ENCODE peak calls at places on chromosomes 16 and 17, in seven cellular contexts. One of them, this sample, is unnamed.

GRCh38 chr17:5127910-5128309 is 12.1 kb downstream of the USP6 start:
- DNase-seq in A549: no peak
- DNase-seq in ovary: no peak
- DNase-seq in sigmoid colon: no peak
- DNase-seq in SK-N-SH: no peak
- DNase-seq in transverse colon: no peak
- DNase-seq in HepG2: no peak
- DNase-seq in this sample: no peak

GRCh38 chr17:5509482-5509881 is 23.1 kb downstream of the MIS12 start:
- DNase-seq in A549: no peak
- DNase-seq in ovary: no peak
- DNase-seq in sigmoid colon: no peak
- DNase-seq in SK-N-SH: no peak
- DNase-seq in transverse colon: no peak
- DNase-seq in HepG2: no peak
- DNase-seq in this sample: no peak

GRCh38 chr17:32490101-32490482 is 3.3 kb downstream of the CDK5R1 start:
- DNase-seq in A549: no peak
- DNase-seq in ovary: no peak
- DNase-seq in sigmoid colon: no peak
- DNase-seq in SK-N-SH: peak
- DNase-seq in transverse colon: no peak
- DNase-seq in HepG2: no peak
- DNase-seq in this sample: no peak

GRCh38 chr16:13109171-13109570 is 207.8 kb downstream of the SHISA9 start:
- DNase-seq in A549: no peak
- DNase-seq in ovary: no peak
- DNase-seq in sigmoid colon: no peak
- DNase-seq in SK-N-SH: no peak
- DNase-seq in transverse colon: no peak
- DNase-seq in HepG2: no peak
- DNase-seq in this sample: no peak

GRCh38 chr16:4140652-4141051 is 24.4 kb upstream of the ADCY9 start:
- DNase-seq in A549: no peak
- DNase-seq in ovary: no peak
- DNase-seq in sigmoid colon: no peak
- DNase-seq in SK-N-SH: no peak
- DNase-seq in transverse colon: no peak
- DNase-seq in HepG2: no peak
- DNase-seq in this sample: no peak

GRCh38 chr16:82201906-82202305 is 31.9 kb upstream of the MPHOSPH6 start:
- DNase-seq in A549: no peak
- DNase-seq in ovary: no peak
- DNase-seq in sigmoid colon: no peak
- DNase-seq in SK-N-SH: no peak
- DNase-seq in transverse colon: no peak
- DNase-seq in HepG2: no peak
- DNase-seq in this sample: no peak

GRCh38 chr16:83040174-83040573 is 413.4 kb downstream of the CDH13 start:
- DNase-seq in A549: no peak
- DNase-seq in ovary: no peak
- DNase-seq in sigmoid colon: no peak
- DNase-seq in SK-N-SH: no peak
- DNase-seq in transverse colon: no peak
- DNase-seq in HepG2: no peak
- DNase-seq in this sample: no peak

GRCh38 chr17:78999056-78999768 is 10.4 kb downstream of the CANT1 start:
- DNase-seq in A549: no peak
- DNase-seq in ovary: peak
- DNase-seq in sigmoid colon: peak
- DNase-seq in SK-N-SH: peak
- DNase-seq in transverse colon: no peak
- DNase-seq in HepG2: no peak
- DNase-seq in this sample: no peak

GRCh38 chr16:50398336-50398735 is 29.5 kb upstream of the BRD7 start:
- DNase-seq in A549: no peak
- DNase-seq in ovary: no peak
- DNase-seq in sigmoid colon: no peak
- DNase-seq in SK-N-SH: no peak
- DNase-seq in transverse colon: no peak
- DNase-seq in HepG2: no peak
- DNase-seq in this sample: no peak

GRCh38 chr17:51079049-51079448 is 41.6 kb downstream of the SPAG9 start:
- DNase-seq in A549: no peak
- DNase-seq in ovary: no peak
- DNase-seq in sigmoid colon: no peak
- DNase-seq in SK-N-SH: no peak
- DNase-seq in transverse colon: no peak
- DNase-seq in HepG2: no peak
- DNase-seq in this sample: no peak

GRCh38 chr16:19274178-19274797 is 11.2 kb upstream of the CLEC19A start:
- DNase-seq in A549: no peak
- DNase-seq in ovary: no peak
- DNase-seq in sigmoid colon: no peak
- DNase-seq in SK-N-SH: no peak
- DNase-seq in transverse colon: no peak
- DNase-seq in HepG2: no peak
- DNase-seq in this sample: no peak

GRCh38 chr17:65656390-65657250 is 95.2 kb upstream of the AXIN2 start:
- DNase-seq in A549: no peak
- DNase-seq in ovary: no peak
- DNase-seq in sigmoid colon: no peak
- DNase-seq in SK-N-SH: no peak
- DNase-seq in transverse colon: no peak
- DNase-seq in HepG2: peak
- DNase-seq in this sample: no peak

GRCh38 chr16:28107232-28107631 is 43.7 kb upstream of the GSG1L start:
- DNase-seq in A549: no peak
- DNase-seq in ovary: no peak
- DNase-seq in sigmoid colon: no peak
- DNase-seq in SK-N-SH: no peak
- DNase-seq in transverse colon: no peak
- DNase-seq in HepG2: no peak
- DNase-seq in this sample: no peak

GRCh38 chr17:31428512-31428911 is 37.0 kb downstream of the RAB11FIP4 start:
- DNase-seq in A549: no peak
- DNase-seq in ovary: no peak
- DNase-seq in sigmoid colon: no peak
- DNase-seq in SK-N-SH: no peak
- DNase-seq in transverse colon: no peak
- DNase-seq in HepG2: no peak
- DNase-seq in this sample: no peak

GRCh38 chr17:75430159-75430748 is 24.8 kb upstream of the GRB2 start:
- DNase-seq in A549: peak
- DNase-seq in ovary: no peak
- DNase-seq in sigmoid colon: no peak
- DNase-seq in SK-N-SH: no peak
- DNase-seq in transverse colon: peak
- DNase-seq in HepG2: peak
- DNase-seq in this sample: no peak

GRCh38 chr17:72136692-72137550 is 16.1 kb downstream of the SOX9 start:
- DNase-seq in A549: peak
- DNase-seq in ovary: no peak
- DNase-seq in sigmoid colon: no peak
- DNase-seq in SK-N-SH: no peak
- DNase-seq in transverse colon: no peak
- DNase-seq in HepG2: no peak
- DNase-seq in this sample: no peak

GRCh38 chr17:521561-522325 is 169.1 kb upstream of the RPH3AL start:
- DNase-seq in A549: no peak
- DNase-seq in ovary: no peak
- DNase-seq in sigmoid colon: no peak
- DNase-seq in SK-N-SH: no peak
- DNase-seq in transverse colon: no peak
- DNase-seq in HepG2: no peak
- DNase-seq in this sample: no peak

GRCh38 chr16:85114909-85115567 is 2.8 kb upstream of the CIBAR2 start:
- DNase-seq in A549: peak
- DNase-seq in ovary: peak
- DNase-seq in sigmoid colon: peak
- DNase-seq in SK-N-SH: peak
- DNase-seq in transverse colon: peak
- DNase-seq in HepG2: peak
- DNase-seq in this sample: peak

GRCh38 chr16:63230383-63230782 is 1194.1 kb upstream of the CDH8 start:
- DNase-seq in A549: no peak
- DNase-seq in ovary: no peak
- DNase-seq in sigmoid colon: no peak
- DNase-seq in SK-N-SH: no peak
- DNase-seq in transverse colon: no peak
- DNase-seq in HepG2: no peak
- DNase-seq in this sample: no peak

GRCh38 chr17:57672205-57672632 is 72.9 kb downstream of the CCDC182 start:
- DNase-seq in A549: no peak
- DNase-seq in ovary: no peak
- DNase-seq in sigmoid colon: no peak
- DNase-seq in SK-N-SH: peak
- DNase-seq in transverse colon: no peak
- DNase-seq in HepG2: no peak
- DNase-seq in this sample: no peak

GRCh38 chr17:14559220-14559619 is 258.3 kb downstream of the HS3ST3B1 start:
- DNase-seq in A549: no peak
- DNase-seq in ovary: no peak
- DNase-seq in sigmoid colon: no peak
- DNase-seq in SK-N-SH: no peak
- DNase-seq in transverse colon: no peak
- DNase-seq in HepG2: no peak
- DNase-seq in this sample: no peak

GRCh38 chr17:61744252-61744651 is 119.1 kb downstream of the BRIP1 start:
- DNase-seq in A549: no peak
- DNase-seq in ovary: no peak
- DNase-seq in sigmoid colon: no peak
- DNase-seq in SK-N-SH: no peak
- DNase-seq in transverse colon: no peak
- DNase-seq in HepG2: no peak
- DNase-seq in this sample: no peak

GRCh38 chr17:80989586-80989913 is 2.1 kb upstream of the CHMP6 start:
- DNase-seq in A549: no peak
- DNase-seq in ovary: no peak
- DNase-seq in sigmoid colon: no peak
- DNase-seq in SK-N-SH: peak
- DNase-seq in transverse colon: no peak
- DNase-seq in HepG2: peak
- DNase-seq in this sample: no peak
- TF ChIP-seq CTCF in A549: no peak
- TF ChIP-seq CTCF in ovary: no peak
- TF ChIP-seq CTCF in sigmoid colon: no peak
- TF ChIP-seq CTCF in SK-N-SH: no peak
- TF ChIP-seq CTCF in transverse colon: no peak
- TF ChIP-seq CTCF in HepG2: no peak
- TF ChIP-seq CTCF in this sample: no peak

GRCh38 chr16:65319621-65320231 is 197.9 kb upstream of the CDH11 start:
- DNase-seq in A549: no peak
- DNase-seq in ovary: no peak
- DNase-seq in sigmoid colon: no peak
- DNase-seq in SK-N-SH: no peak
- DNase-seq in transverse colon: no peak
- DNase-seq in HepG2: no peak
- DNase-seq in this sample: no peak
- TF ChIP-seq EP300 in A549: no peak
- TF ChIP-seq EP300 in ovary: no peak
- TF ChIP-seq EP300 in sigmoid colon: no peak
- TF ChIP-seq EP300 in SK-N-SH: no peak
- TF ChIP-seq EP300 in transverse colon: no peak
- TF ChIP-seq EP300 in HepG2: no peak
- TF ChIP-seq EP300 in this sample: no peak

GRCh38 chr16:10577305-10578202 is 2.8 kb downstream of the EMP2 start:
- DNase-seq in A549: no peak
- DNase-seq in ovary: peak
- DNase-seq in sigmoid colon: peak
- DNase-seq in SK-N-SH: peak
- DNase-seq in transverse colon: peak
- DNase-seq in HepG2: no peak
- DNase-seq in this sample: no peak

GRCh38 chr16:10579965-10580918 is at the start of gene EMP2:
- DNase-seq in A549: peak
- DNase-seq in ovary: peak
- DNase-seq in sigmoid colon: peak
- DNase-seq in SK-N-SH: peak
- DNase-seq in transverse colon: peak
- DNase-seq in HepG2: peak
- DNase-seq in this sample: peak

GRCh38 chr16:10579575-10579964 is 828 bp downstream of the EMP2 start:
- DNase-seq in A549: no peak
- DNase-seq in ovary: no peak
- DNase-seq in sigmoid colon: no peak
- DNase-seq in SK-N-SH: no peak
- DNase-seq in transverse colon: no peak
- DNase-seq in HepG2: no peak
- DNase-seq in this sample: no peak

GRCh38 chr16:10576390-10577304 is 3.8 kb downstream of the EMP2 start:
- DNase-seq in A549: no peak
- DNase-seq in ovary: no peak
- DNase-seq in sigmoid colon: no peak
- DNase-seq in SK-N-SH: no peak
- DNase-seq in transverse colon: no peak
- DNase-seq in HepG2: no peak
- DNase-seq in this sample: no peak

DNA sequence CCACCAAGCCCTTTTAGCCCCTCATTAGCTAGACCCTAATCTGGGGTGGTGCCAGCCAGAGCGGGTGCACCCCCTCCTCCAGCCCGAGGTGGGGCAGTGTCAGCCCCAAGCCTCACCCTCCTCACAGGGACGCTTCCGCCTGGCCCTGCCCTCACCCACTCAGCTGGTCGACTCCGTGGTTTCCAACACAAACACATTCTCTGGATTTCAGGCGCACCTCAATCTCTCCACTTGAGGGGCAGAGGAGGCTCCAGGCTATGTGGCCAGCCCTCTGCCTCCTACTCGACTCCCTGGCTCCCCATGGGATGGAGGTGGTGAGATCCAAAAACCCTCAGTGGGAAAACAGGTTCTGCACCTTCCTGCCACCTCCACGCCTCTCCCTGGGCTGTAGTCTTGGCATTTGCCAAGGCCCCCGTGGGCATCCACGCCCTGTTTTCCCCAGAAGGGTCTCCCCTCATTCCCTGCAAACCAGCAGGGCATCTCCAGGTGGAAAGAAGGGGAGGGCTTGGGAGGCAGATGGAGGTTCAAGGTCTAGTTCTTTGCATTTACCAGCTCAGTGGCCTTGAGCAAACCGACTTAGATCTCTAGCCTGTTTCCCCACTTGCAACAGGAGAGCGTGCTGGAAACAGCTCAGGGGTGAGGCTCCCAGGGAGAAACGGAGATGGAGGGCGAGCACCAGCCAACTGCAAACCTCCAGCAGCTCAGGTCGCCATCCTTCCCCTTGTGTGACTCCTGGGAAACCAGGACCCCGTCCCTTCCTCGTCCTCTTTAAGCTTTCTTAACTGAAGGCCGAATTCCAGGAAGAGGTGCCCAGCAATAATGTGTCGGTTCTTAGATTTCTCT is 1.7 kb downstream of the EMP2 start:
- DNase-seq in A549: no peak
- DNase-seq in ovary: peak
- DNase-seq in sigmoid colon: no peak
- DNase-seq in SK-N-SH: no peak
- DNase-seq in transverse colon: peak
- DNase-seq in HepG2: peak
- DNase-seq in this sample: no peak
- TF ChIP-seq CTCF in A549: no peak
- TF ChIP-seq CTCF in ovary: no peak
- TF ChIP-seq CTCF in sigmoid colon: no peak
- TF ChIP-seq CTCF in SK-N-SH: no peak
- TF ChIP-seq CTCF in transverse colon: no peak
- TF ChIP-seq CTCF in HepG2: peak
- TF ChIP-seq CTCF in this sample: no peak

GRCh38 chr16:54048994-54049929 is 237.3 kb downstream of the IRX3 start:
- DNase-seq in A549: no peak
- DNase-seq in ovary: no peak
- DNase-seq in sigmoid colon: no peak
- DNase-seq in SK-N-SH: peak
- DNase-seq in transverse colon: no peak
- DNase-seq in HepG2: no peak
- DNase-seq in this sample: no peak
- TF ChIP-seq EP300 in A549: no peak
- TF ChIP-seq EP300 in ovary: no peak
- TF ChIP-seq EP300 in sigmoid colon: no peak
- TF ChIP-seq EP300 in SK-N-SH: no peak
- TF ChIP-seq EP300 in transverse colon: no peak
- TF ChIP-seq EP300 in HepG2: no peak
- TF ChIP-seq EP300 in this sample: no peak

This sample was measured in tibial nerve.